ENCODE peak calls at places on chromosomes 6 and 20, in nine cellular contexts. U, O, Y, W, Q, I, J, A and E are unnamed samples.

GRCh38 chr6:14456941-14457340 is 339.4 kb downstream of the CD83 start:
- DNase-seq in U (no peak), Y (no peak), W (no peak), J (no peak), I (no peak), O (no peak), A (no peak), Q (no peak), E (no peak)

GRCh38 chr6:4128748-4129147 is 6.6 kb downstream of the ECI2 start:
- DNase-seq in U (no peak), I (no peak), Y (no peak), O (no peak), Q (no peak), J (peak; percentile 86), A (no peak), W (no peak), E (no peak)

GRCh38 chr20:43751167-43752050 is 24.6 kb upstream of the GTSF1L start:
- DNase-seq in I (peak; percentile 82), O (peak; percentile 64), Y (peak; percentile 62), Q (no peak), W (no peak), A (no peak), J (peak; percentile 82), U (no peak), E (no peak)

GRCh38 chr6:132819405-132820145 is 5.2 kb downstream of the RPS12 start:
- DNase-seq in A (no peak), J (peak; percentile 5), U (no peak), Q (no peak), O (peak; percentile 13), W (no peak), Y (no peak), I (peak; percentile 48), E (no peak)

GRCh38 chr6:50720623-50721022 is 7.3 kb downstream of the TFAP2D start:
- DNase-seq in W (no peak), Q (no peak), Y (no peak), J (peak; percentile 7), U (no peak), I (no peak), A (no peak), O (no peak), E (no peak)

GRCh38 chr6:28258877-28259777 is at the start of gene NKAPL:
- DNase-seq in Q (peak; percentile 40), J (no peak), I (no peak), O (no peak), Y (no peak), U (peak; percentile 88), W (no peak), A (no peak), E (peak; percentile 73)

GRCh38 chr20:46078954-46079353 is 10.8 kb downstream of the NCOA5 start:
- DNase-seq in J (no peak), W (no peak), U (no peak), Q (no peak), Y (no peak), A (no peak), O (no peak), I (no peak), E (no peak)

GRCh38 chr6:26552205-26552604 is 14.0 kb downstream of the HMGN4 start:
- DNase-seq in U (no peak), W (no peak), I (no peak), Q (no peak), Y (no peak), O (no peak), A (no peak), J (peak; percentile 6), E (no peak)